ENCODE peak calls at places on chromosomes 5 and 9, in seven cellular contexts. T is effector memory CD4-positive, alpha-beta T cell; B is hepatocyte; E is trophoblast cell; H is GM23338; O is A549; D is aorta. S is an unnamed sample.

GRCh38 chr9:16247188-16247875 is 623.1 kb downstream of the BNC2 start:
- DNase-seq in T (no peak), B (no peak), E (peak; percentile 17), H (no peak), O (peak; percentile 29), D (no peak), S (no peak)

GRCh38 chr5:53321721-53322120 is 158.7 kb upstream of the FST start:
- DNase-seq in T (no peak), B (no peak), E (no peak), H (no peak), O (no peak), D (no peak), S (no peak)

GRCh38 chr5:176671890-176672615 is 24.8 kb downstream of the TSPAN17 start:
- DNase-seq in T (no peak), B (no peak), E (no peak), H (peak; percentile 77), O (no peak), D (no peak), S (no peak)

GRCh38 chr9:95511232-95511951 is 5.4 kb downstream of the PTCH1 start:
- DNase-seq in T (no peak), B (peak; percentile 88), E (peak; percentile 78), H (peak; percentile 90), O (peak; percentile 28), D (no peak), S (peak; percentile 66)

GRCh38 chr5:1500411-1501091 is 23.2 kb downstream of the LPCAT1 start:
- DNase-seq in T (no peak), B (no peak), E (no peak), H (no peak), O (no peak), D (peak; percentile 91), S (peak; percentile 81)

GRCh38 chr9:113998529-113999255 is 79.4 kb downstream of the AMBP start:
- DNase-seq in T (no peak), B (peak; percentile 32), E (no peak), H (peak; percentile 21), O (peak; percentile 21), D (peak; percentile 69), S (no peak)

GRCh38 chr5:67941750-67942450 is 273.7 kb upstream of the PIK3R1 start:
- DNase-seq in T (no peak), B (peak; percentile 5), E (no peak), H (no peak), O (no peak), D (no peak), S (no peak)

GRCh38 chr5:9335754-9336495 is 209.9 kb downstream of the SEMA5A start:
- DNase-seq in T (no peak), B (no peak), E (peak; percentile 32), H (no peak), O (no peak), D (no peak), S (no peak)

GRCh38 chr9:70013598-70014196 is 30.0 kb upstream of the MAMDC2 start:
- DNase-seq in T (no peak), B (peak; percentile 31), E (no peak), H (peak; percentile 8), O (no peak), D (no peak), S (no peak)

GRCh38 chr5:78008356-78008967 is 232.3 kb upstream of the TBCA start:
- DNase-seq in T (no peak), B (peak; percentile 54), E (peak; percentile 72), H (peak; percentile 69), O (peak; percentile 41), D (no peak), S (no peak)

GRCh38 chr5:78009937-78010527 is 233.9 kb upstream of the TBCA start:
- DNase-seq in T (no peak), B (peak; percentile 50), E (no peak), H (no peak), O (no peak), D (no peak), S (no peak)

GRCh38 chr9:116389546-116390305 is 236.1 kb downstream of the PAPPA start:
- DNase-seq in T (no peak), B (no peak), E (no peak), H (no peak), O (no peak), D (no peak), S (no peak)

GRCh38 chr9:4886698-4887097 is 94.0 kb downstream of the RCL1 start:
- DNase-seq in T (no peak), B (no peak), E (no peak), H (no peak), O (no peak), D (no peak), S (no peak)

GRCh38 chr9:99472240-99472915 is 250.3 kb downstream of the SEC61B start:
- DNase-seq in T (no peak), B (no peak), E (no peak), H (no peak), O (no peak), D (no peak), S (no peak)

GRCh38 chr9:35774907-35775635 is 16.3 kb upstream of the NPR2 start:
- DNase-seq in T (no peak), B (no peak), E (no peak), H (peak; percentile 50), O (no peak), D (no peak), S (no peak)

GRCh38 chr9:655875-656274 is 185.6 kb upstream of the DMRT1 start:
- DNase-seq in T (no peak), B (no peak), E (no peak), H (no peak), O (no peak), D (peak; percentile 87), S (peak; percentile 64)

GRCh38 chr9:84485539-84485938 is 145.0 kb upstream of the SLC28A3 start:
- DNase-seq in T (no peak), B (peak; percentile 11), E (no peak), H (no peak), O (no peak), D (no peak), S (no peak)

GRCh38 chr9:130659699-130660248 is 4.6 kb upstream of the PRDM12 start:
- DNase-seq in T (no peak), B (no peak), E (no peak), H (peak; percentile 87), O (no peak), D (no peak), S (no peak)

GRCh38 chr5:6632931-6633468 is at the start of the genes NSUN2 and SRD5A1:
- DNase-seq in T (peak; percentile 86), B (peak; percentile 97), E (peak; percentile 94), H (peak; percentile 89), O (peak; percentile 92), D (peak; percentile 96), S (peak; percentile 94)

GRCh38 chr9:127018935-127019334 is 103.5 kb downstream of the ANGPTL2 start:
- DNase-seq in T (no peak), B (no peak), E (peak; percentile 6), H (no peak), O (no peak), D (no peak), S (no peak)

GRCh38 chr5:54329731-54330709 is 19.6 kb upstream of the ARL15 start:
- DNase-seq in T (no peak), B (peak; percentile 24), E (peak; percentile 97), H (no peak), O (no peak), D (no peak), S (no peak)

GRCh38 chr5:113233606-113234005 is 201.2 kb downstream of the TSSK1B start:
- DNase-seq in T (no peak), B (no peak), E (no peak), H (no peak), O (no peak), D (no peak), S (no peak)

GRCh38 chr5:15914603-15915002 is 265.0 kb downstream of the MARCHF11 start:
- DNase-seq in T (no peak), B (no peak), E (no peak), H (no peak), O (no peak), D (no peak), S (no peak)

GRCh38 chr9:110975278-110975677 is 63.0 kb downstream of the LPAR1 start:
- DNase-seq in T (no peak), B (no peak), E (no peak), H (no peak), O (no peak), D (no peak), S (no peak)

GRCh38 chr9:4569101-4569500 is 78.8 kb downstream of the SLC1A1 start:
- DNase-seq in T (no peak), B (no peak), E (no peak), H (no peak), O (no peak), D (no peak), S (no peak)

DNA sequence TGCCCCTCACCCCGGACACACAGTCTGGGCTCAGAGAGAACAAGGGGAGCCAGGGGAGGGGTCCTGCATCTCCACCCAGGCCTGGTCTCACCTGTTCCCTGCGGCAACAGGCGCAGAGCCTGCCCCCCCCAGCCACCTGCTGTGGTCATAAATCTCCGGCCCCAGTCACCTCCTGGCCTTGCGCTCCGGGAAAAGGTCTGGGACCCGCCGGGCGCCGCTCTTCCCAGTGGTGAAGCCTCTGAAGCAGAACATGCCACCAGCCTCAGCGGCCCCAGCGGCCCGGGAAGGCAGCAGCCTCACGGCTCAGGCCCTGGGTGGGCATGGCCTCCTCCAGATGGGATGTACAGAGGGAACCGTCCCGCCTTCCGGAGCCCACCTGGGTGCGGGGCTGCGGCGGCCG is 20.6 kb downstream of the NOTCH1 start:
- DNase-seq in T (no peak), B (no peak), E (no peak), H (no peak), O (no peak), D (no peak), S (no peak)
- H3K4me1 ChIP-seq in T (peaks cover 14% of the 10 kb centered on the region), B (peaks cover 29% of the 10 kb centered on the region), E (no peaks in the 10 kb centered on the region), H (peaks cover 8% of the 10 kb centered on the region), O (peaks cover 60% of the 10 kb centered on the region), D (no peaks in the 10 kb centered on the region), S (peaks cover 100% of the 10 kb centered on the region)

GRCh38 chr9:124215956-124216355 is 41.8 kb upstream of the NEK6 start:
- DNase-seq in T (no peak), B (no peak), E (no peak), H (no peak), O (no peak), D (no peak), S (no peak)
- H3K4me1 ChIP-seq in T (peaks cover 44% of the 10 kb centered on the region), B (no peaks in the 10 kb centered on the region), E (no peaks in the 10 kb centered on the region), H (no peaks in the 10 kb centered on the region), O (peaks cover 15% of the 10 kb centered on the region), D (no peaks in the 10 kb centered on the region), S (peaks cover 74% of the 10 kb centered on the region)

GRCh38 chr5:57174850-57175525 is 1.1 kb downstream of the GPBP1 start:
- DNase-seq in T (no peak), B (peak; percentile 19), E (peak; percentile 24), H (no peak), O (no peak), D (no peak), S (no peak)

GRCh38 chr5:57176350-57176857 is 2.5 kb downstream of the GPBP1 start:
- DNase-seq in T (no peak), B (no peak), E (no peak), H (no peak), O (no peak), D (no peak), S (no peak)

GRCh38 chr5:57179262-57179960 is 5.6 kb downstream of the GPBP1 start:
- DNase-seq in T (no peak), B (no peak), E (no peak), H (no peak), O (no peak), D (no peak), S (no peak)

GRCh38 chr5:57175586-57175985 is 1.7 kb downstream of the GPBP1 start:
- DNase-seq in T (no peak), B (peak; percentile 37), E (no peak), H (peak; percentile 50), O (no peak), D (no peak), S (no peak)

GRCh38 chr5:57177479-57178156 is 3.8 kb downstream of the GPBP1 start:
- DNase-seq in T (no peak), B (no peak), E (no peak), H (no peak), O (no peak), D (no peak), S (no peak)
- H3K4me1 ChIP-seq in T (peaks cover 25% of the 10 kb centered on the region), B (peaks cover 8% of the 10 kb centered on the region), E (peaks cover 9% of the 10 kb centered on the region), H (peaks cover 25% of the 10 kb centered on the region), O (peaks cover 31% of the 10 kb centered on the region), D (peaks cover 2% of the 10 kb centered on the region), S (peaks cover 59% of the 10 kb centered on the region)

GRCh38 chr5:75091597-75091996 is 39.2 kb upstream of the GCNT4 start:
- DNase-seq in T (no peak), B (no peak), E (peak; percentile 87), H (no peak), O (no peak), D (no peak), S (no peak)
- H3K4me1 ChIP-seq in T (no peaks in the 10 kb centered on the region), B (no peaks in the 10 kb centered on the region), E (peaks cover 3% of the 10 kb centered on the region), H (no peaks in the 10 kb centered on the region), O (peaks cover 8% of the 10 kb centered on the region), D (no peaks in the 10 kb centered on the region), S (no peaks in the 10 kb centered on the region)

S was measured in lower lobe of right lung.